ENCODE peak calls at places on chromosomes 5 and 9, in six cellular contexts. E is left ventricle myocardium superior, U is HT1080, C is amniotic epithelial cell, D is HFFc6, M is colonic mucosa. S is an unnamed sample.

GRCh38 chr5:39517800-39518199 is 93.0 kb upstream of the DAB2 start:
- DNase-seq in D (peak; percentile 89), U (peak; percentile 90), E (no peak), C (peak; percentile 92), M (no peak), S (no peak)

GRCh38 chr9:79976501-79977444 is 405.0 kb downstream of the TLE4 start:
- DNase-seq in C (no peak), D (no peak), E (no peak), M (no peak), U (no peak), S (no peak)

GRCh38 chr5:45171563-45171962 is 362.8 kb downstream of the MRPS30 start:
- DNase-seq in U (peak; percentile 56), C (no peak), E (no peak), D (no peak), M (no peak), S (no peak)

GRCh38 chr9:135137398-135137832 is 49.9 kb downstream of the OLFM1 start:
- DNase-seq in D (no peak), M (no peak), C (no peak), E (no peak), U (no peak), S (no peak)

GRCh38 chr5:14308384-14309154 is 165.4 kb downstream of the TRIO start:
- DNase-seq in U (no peak), C (no peak), E (no peak), M (no peak), D (no peak), S (no peak)

GRCh38 chr5:147712583-147712982 is 69.9 kb downstream of the JAKMIP2 start:
- DNase-seq in M (no peak), D (no peak), C (no peak), E (no peak), U (no peak), S (no peak)

GRCh38 chr5:43304520-43304919 is 8.7 kb downstream of the HMGCS1 start:
- DNase-seq in E (no peak), U (no peak), M (no peak), D (no peak), C (no peak), S (no peak)

GRCh38 chr5:38595149-38595725 is 38.8 kb upstream of the LIFR start:
- DNase-seq in M (no peak), U (peak; percentile 49), E (no peak), C (peak; percentile 70), D (peak; percentile 76), S (no peak)

GRCh38 chr5:73393606-73394489 is 54.7 kb downstream of the FOXD1 start:
- DNase-seq in E (no peak), M (no peak), D (no peak), U (peak; percentile 67), C (no peak), S (no peak)

GRCh38 chr5:130836729-130837660 is 328.1 kb downstream of the HINT1 start:
- DNase-seq in C (peak; percentile 25), U (peak; percentile 23), D (no peak), M (no peak), E (no peak), S (no peak)

GRCh38 chr9:35073276-35073607 is 817 bp upstream of the VCP start:
- DNase-seq in C (no peak), M (no peak), U (no peak), D (no peak), E (no peak), S (no peak)

GRCh38 chr9:98808879-98809278 is 1.4 kb downstream of the GALNT12 start:
- DNase-seq in D (no peak), E (no peak), M (peak; percentile 37), U (no peak), C (no peak), S (peak; percentile 44)

GRCh38 chr9:117414906-117415583 is at the start of gene ASTN2:
- DNase-seq in M (no peak), D (no peak), E (peak; percentile 34), U (no peak), C (no peak), S (no peak)

GRCh38 chr9:72539824-72540347 is 18.5 kb downstream of the TMC1 start:
- DNase-seq in D (no peak), E (no peak), U (no peak), M (no peak), C (no peak), S (no peak)

GRCh38 chr5:174636081-174636480 is 88.3 kb upstream of the MSX2 start:
- DNase-seq in E (no peak), D (no peak), C (no peak), U (no peak), M (no peak), S (no peak)

GRCh38 chr9:108671156-108671555 is 184.6 kb downstream of the ACTL7B start:
- DNase-seq in E (no peak), C (peak; percentile 9), M (no peak), D (no peak), U (peak; percentile 21), S (no peak)

GRCh38 chr5:126884269-126884819 is 107.4 kb downstream of the LMNB1 start:
- DNase-seq in C (peak; percentile 97), M (no peak), U (peak; percentile 87), D (peak; percentile 91), E (no peak), S (no peak)

GRCh38 chr9:132163876-132164603 is 2.2 kb downstream of the NTNG2 start:
- DNase-seq in C (no peak), E (no peak), D (no peak), U (no peak), M (no peak), S (no peak)

GRCh38 chr9:69622664-69623063 is 49.5 kb downstream of the APBA1 start:
- DNase-seq in C (peak; percentile 37), U (no peak), M (no peak), E (no peak), D (peak; percentile 9), S (no peak)

GRCh38 chr9:30677256-30677655 is 1707.2 kb upstream of the ACO1 start:
- DNase-seq in M (no peak), D (no peak), C (no peak), E (no peak), U (no peak), S (no peak)

S was measured in Peyer's patch.